ENCODE peak calls at places on chromosome 22, in four cellular contexts. Y, G, R and M are unnamed samples.

GRCh38 chr22:32237905-32238304 is 17.2 kb downstream of the SLC5A4 start:
- DNase-seq in Y (peak; percentile 42), G (no peak), R (no peak), M (no peak)

GRCh38 chr22:38953577-38954413 is 3.6 kb upstream of the APOBEC3A start:
- DNase-seq in Y (no peak), G (no peak), R (no peak), M (no peak)

GRCh38 chr22:36208162-36208765 is 6.7 kb upstream of the APOL4 start:
- DNase-seq in Y (no peak), G (no peak), R (no peak), M (no peak)

GRCh38 chr22:18154821-18155390 is 4.9 kb downstream of the USP18 start:
- DNase-seq in Y (no peak), G (no peak), R (no peak), M (no peak)

GRCh38 chr22:27473533-27473932 is 328.0 kb downstream of the MN1 start:
- DNase-seq in Y (no peak), G (no peak), R (no peak), M (no peak)

GRCh38 chr22:49571326-49571725 is 256.3 kb downstream of the BRD1 start:
- DNase-seq in Y (no peak), G (no peak), R (no peak), M (no peak)

GRCh38 chr22:23696326-23696851 is 5.6 kb downstream of the RGL4 start:
- DNase-seq in Y (no peak), G (no peak), R (no peak), M (no peak)

GRCh38 chr22:29072979-29073617 is at the start of gene KREMEN1:
- DNase-seq in Y (no peak), G (no peak), R (no peak), M (no peak)

GRCh38 chr22:29037340-29037932 is 24.2 kb downstream of the C22orf31 start:
- DNase-seq in Y (no peak), G (no peak), R (no peak), M (no peak)

GRCh38 chr22:40597541-40598453 is 38.7 kb downstream of the MRTFA start:
- DNase-seq in Y (no peak), G (no peak), R (peak; percentile 13), M (no peak)

GRCh38 chr22:32080904-32081303 is 37.8 kb downstream of the SLC5A1 start:
- DNase-seq in Y (peak; percentile 9), G (peak; percentile 15), R (peak; percentile 47), M (peak; percentile 38)

GRCh38 chr22:28882545-28882877 is 861 bp upstream of the ZNRF3 start:
- DNase-seq in Y (no peak), G (no peak), R (no peak), M (peak; percentile 46)

GRCh38 chr22:31036671-31037550 is 44.2 kb upstream of the SMTN start:
- DNase-seq in Y (no peak), G (no peak), R (peak; percentile 77), M (peak; percentile 76)

GRCh38 chr22:50526849-50527801 is 1.7 kb upstream of the SCO2 start:
- DNase-seq in Y (peak; percentile 24), G (no peak), R (no peak), M (peak; percentile 41)

GRCh38 chr22:29129644-29130201 is 56.9 kb downstream of the KREMEN1 start:
- DNase-seq in Y (peak; percentile 38), G (no peak), R (no peak), M (no peak)

GRCh38 chr22:48367731-48368130 is 1459.9 kb downstream of the BRD1 start:
- DNase-seq in Y (no peak), G (no peak), R (no peak), M (no peak)

GRCh38 chr22:35601743-35602633 is 15.1 kb downstream of the MB start:
- DNase-seq in Y (no peak), G (no peak), R (peak; percentile 73), M (peak; percentile 88)

GRCh38 chr22:45964372-45964771 is 12.6 kb downstream of the WNT7B start:
- DNase-seq in Y (no peak), G (no peak), R (no peak), M (no peak)

GRCh38 chr22:46802608-46803027 is 40.2 kb downstream of the TBC1D22A start:
- DNase-seq in Y (no peak), G (no peak), R (no peak), M (no peak)

GRCh38 chr22:50739894-50740293 is 1.9 kb downstream of the ACR start:
- DNase-seq in Y (peak; percentile 78), G (peak; percentile 68), R (no peak), M (no peak)

GRCh38 chr22:20424937-20425587 is 12.6 kb downstream of the SCARF2 start:
- DNase-seq in Y (no peak), G (peak; percentile 57), R (no peak), M (no peak)

GRCh38 chr22:46105494-46106278 is 44.6 kb upstream of the PPARA start:
- DNase-seq in Y (no peak), G (no peak), R (peak; percentile 70), M (no peak)

GRCh38 chr22:30866811-30867271 is 101.7 kb downstream of the MORC2 start:
- DNase-seq in Y (no peak), G (no peak), R (no peak), M (no peak)

GRCh38 chr22:40181323-40181722 is 3.6 kb downstream of the TNRC6B start:
- DNase-seq in Y (no peak), G (no peak), R (no peak), M (no peak)

GRCh38 chr22:32830473-32830872 is 29.0 kb downstream of the TIMP3 start:
- DNase-seq in Y (no peak), G (no peak), R (no peak), M (no peak)

GRCh38 chr22:49380095-49380827 is 447.4 kb downstream of the BRD1 start:
- DNase-seq in Y (no peak), G (no peak), R (no peak), M (no peak)

GRCh38 chr22:19405652-19406051 is 25.9 kb downstream of the HIRA start:
- DNase-seq in Y (no peak), G (no peak), R (no peak), M (no peak)